ENCODE peak calls at places on chromosomes 11 and 22, in four cellular contexts. B is K562, L is A549, J is GM12878. X is an unnamed sample.

GRCh38 chr11:105910095-105910715 is 111.8 kb downstream of the MSANTD4 start:
- DNase-seq in L (no peak), B (no peak), J (no peak), X (no peak)

GRCh38 chr22:40533712-40534378 is 102.7 kb downstream of the MRTFA start:
- DNase-seq in L (peak), J (peak), B (peak), X (no peak)

GRCh38 chr22:48404801-48405447 is 1422.7 kb downstream of the BRD1 start:
- DNase-seq in J (no peak), L (no peak), B (no peak), X (no peak)

GRCh38 chr11:101866619-101867491 is 48.0 kb upstream of the CEP126 start:
- DNase-seq in J (no peak), L (peak), B (no peak), X (peak)

GRCh38 chr22:30310881-30311771 is 15.6 kb downstream of the TBC1D10A start:
- DNase-seq in J (no peak), L (no peak), B (no peak), X (no peak)

GRCh38 chr22:49777569-49778250 is 50.0 kb downstream of the BRD1 start:
- DNase-seq in B (no peak), L (no peak), J (no peak), X (no peak)

GRCh38 chr11:13674799-13675509 is 6.5 kb downstream of the FAR1 start:
- DNase-seq in L (no peak), J (no peak), B (no peak), X (no peak)

GRCh38 chr11:12690663-12691062 is 16.4 kb downstream of the TEAD1 start:
- DNase-seq in J (no peak), B (no peak), L (no peak), X (no peak)

GRCh38 chr11:92340839-92341238 is 116.2 kb downstream of the FAT3 start:
- DNase-seq in J (no peak), B (peak), L (no peak), X (peak)

GRCh38 chr11:96122601-96123044 is 198.7 kb upstream of the MTMR2 start:
- DNase-seq in B (no peak), L (no peak), J (no peak), X (no peak)

GRCh38 chr11:66259225-66259624 is 9.2 kb upstream of the RAB1B start:
- DNase-seq in B (no peak), J (no peak), L (no peak), X (no peak)

GRCh38 chr11:36689442-36689841 is 91.4 kb upstream of the RAG2 start:
- DNase-seq in J (no peak), B (no peak), L (no peak), X (no peak)

GRCh38 chr11:61599968-61600710 is 19.3 kb upstream of the SYT7 start:
- DNase-seq in J (no peak), B (no peak), L (no peak), X (no peak)

GRCh38 chr11:77212314-77213007 is 84.4 kb downstream of the MYO7A start:
- DNase-seq in L (no peak), B (no peak), J (no peak), X (no peak)

GRCh38 chr11:3165152-3165705 is at the start of gene OSBPL5:
- DNase-seq in L (peak), J (no peak), B (peak), X (no peak)

GRCh38 chr11:45654242-45654641 is 11.2 kb downstream of the CHST1 start:
- DNase-seq in L (no peak), J (no peak), B (no peak), X (no peak)

GRCh38 chr22:23911318-23911980 is 17.3 kb downstream of the MIF start:
- DNase-seq in L (no peak), J (no peak), B (no peak), X (no peak)

GRCh38 chr22:43969021-43969878 is 14.0 kb downstream of the SAMM50 start:
- DNase-seq in L (no peak), J (no peak), B (peak), X (no peak)

GRCh38 chr22:32926600-32926999 is 125.1 kb downstream of the TIMP3 start:
- DNase-seq in L (peak), B (peak), J (no peak), X (peak)

GRCh38 chr11:27328602-27329001 is 34.4 kb downstream of the CCDC34 start:
- DNase-seq in B (no peak), L (no peak), J (no peak), X (peak)

GRCh38 chr11:1807628-1807995 is 27.2 kb upstream of the SYT8 start:
- DNase-seq in L (peak), J (no peak), B (no peak), X (no peak)

GRCh38 chr22:42905702-42906183 is 48.7 kb upstream of the ARFGAP3 start:
- DNase-seq in L (no peak), J (no peak), B (no peak), X (no peak)

GRCh38 chr22:32411829-32412592 is at the start of gene RTCB:
- DNase-seq in J (peak), L (peak), B (peak), X (peak)

GRCh38 chr11:33360642-33361041 is 103.5 kb downstream of the HIPK3 start:
- DNase-seq in B (no peak), J (no peak), L (no peak), X (no peak)

GRCh38 chr11:46521947-46522681 is 71.7 kb downstream of the AMBRA1 start:
- DNase-seq in J (no peak), B (no peak), L (no peak), X (no peak)

GRCh38 chr11:15967966-15968365 is 388.4 kb downstream of the SOX6 start:
- DNase-seq in L (no peak), J (no peak), B (no peak), X (no peak)

GRCh38 chr11:111765320-111765983 is 737 bp downstream of the PPP2R1B start:
- DNase-seq in L (no peak), B (no peak), J (no peak), X (no peak)

GRCh38 chr11:92099183-92099582 is 125.4 kb upstream of the FAT3 start:
- DNase-seq in B (no peak), J (no peak), L (no peak), X (no peak)

GRCh38 chr11:130945945-130946344 is 29.7 kb upstream of the SNX19 start:
- DNase-seq in L (no peak), J (no peak), B (no peak), X (no peak)

GRCh38 chr22:19890502-19891349 is 36.1 kb upstream of the GNB1L start:
- DNase-seq in J (no peak), L (no peak), B (no peak), X (no peak)
- TF ChIP-seq CHD4 in J (no peak), L (no peak), B (no peak), X (no peak)

DNA sequence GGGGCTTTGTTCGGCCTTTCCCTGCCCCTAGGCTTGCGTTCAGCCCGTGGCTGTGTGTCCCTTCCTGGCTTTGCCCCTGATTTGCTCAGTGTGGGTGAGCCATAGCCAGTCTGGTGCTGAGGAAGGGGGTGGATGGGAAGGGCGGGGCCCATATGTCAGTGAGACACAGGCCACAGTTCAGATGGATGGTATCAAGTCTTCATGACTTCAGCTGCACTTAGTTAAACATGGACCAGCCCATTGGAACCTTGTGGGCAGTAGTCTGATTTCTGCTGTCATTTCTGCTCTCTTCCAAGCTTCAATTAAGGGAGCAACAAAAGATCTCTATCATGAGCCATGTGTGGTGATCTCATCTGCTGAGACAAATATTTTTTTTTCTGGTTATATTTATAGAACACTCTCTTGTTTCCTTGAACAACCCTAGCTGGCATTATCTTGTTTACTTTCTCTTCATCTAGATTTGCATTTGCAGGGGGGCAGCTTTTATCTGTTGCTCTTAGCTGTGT is 21.6 kb upstream of the PEX26 start:
- DNase-seq in B (peak), J (no peak), L (no peak), X (peak)
- TF ChIP-seq JUNB in B (no peak), J (no peak), L (no peak), X (no peak)

GRCh38 chr22:37043214-37043827 is 8.2 kb upstream of the KCTD17 start:
- DNase-seq in L (no peak), B (no peak), J (no peak), X (no peak)

GRCh38 chr22:37044634-37045625 is 6.6 kb upstream of the KCTD17 start:
- DNase-seq in J (no peak), B (no peak), L (no peak), X (no peak)

GRCh38 chr22:37046589-37046988 is 5.0 kb upstream of the KCTD17 start:
- DNase-seq in B (no peak), J (no peak), L (no peak), X (no peak)

GRCh38 chr22:37045958-37046357 is 5.6 kb upstream of the KCTD17 start:
- DNase-seq in J (no peak), B (no peak), L (peak), X (no peak)

DNA sequence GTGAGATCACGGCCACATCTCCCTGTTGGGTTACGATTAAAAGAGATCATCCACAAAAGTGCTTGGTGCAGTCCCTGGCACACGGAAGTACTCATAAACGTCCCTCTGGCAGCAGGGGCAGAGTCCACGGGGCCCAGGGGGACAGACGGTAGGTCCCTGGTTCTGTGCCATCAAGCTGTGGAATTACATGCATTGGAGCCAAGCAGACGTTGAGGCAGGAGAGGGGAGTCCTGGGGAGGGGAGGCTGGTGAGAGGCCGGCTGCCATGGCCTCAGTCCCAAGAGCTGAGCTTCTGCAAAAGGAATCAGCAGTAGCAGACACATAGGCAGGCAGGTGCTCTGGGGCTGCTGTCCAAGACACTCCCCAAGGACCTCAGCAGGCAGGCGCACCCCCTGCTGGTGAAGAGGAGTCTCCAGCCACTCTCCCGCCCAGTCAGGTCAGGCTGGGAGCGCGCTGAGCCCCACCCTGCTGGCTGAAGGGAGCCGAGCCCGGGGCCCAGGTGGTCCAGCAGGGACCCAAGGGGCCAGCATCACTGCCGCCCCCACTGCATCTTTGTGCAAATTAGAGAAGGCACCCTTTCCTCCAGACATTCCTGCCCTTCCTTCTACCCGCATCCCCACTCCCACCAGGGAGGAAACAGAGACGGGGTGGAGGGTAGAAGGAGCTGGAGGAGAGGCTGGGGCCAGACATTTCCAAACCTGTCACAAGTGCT is 7.6 kb upstream of the KCTD17 start:
- DNase-seq in B (peak), J (no peak), L (peak), X (peak)
- TF ChIP-seq CHD4 in B (no peak), J (no peak), L (no peak), X (no peak)

DNA sequence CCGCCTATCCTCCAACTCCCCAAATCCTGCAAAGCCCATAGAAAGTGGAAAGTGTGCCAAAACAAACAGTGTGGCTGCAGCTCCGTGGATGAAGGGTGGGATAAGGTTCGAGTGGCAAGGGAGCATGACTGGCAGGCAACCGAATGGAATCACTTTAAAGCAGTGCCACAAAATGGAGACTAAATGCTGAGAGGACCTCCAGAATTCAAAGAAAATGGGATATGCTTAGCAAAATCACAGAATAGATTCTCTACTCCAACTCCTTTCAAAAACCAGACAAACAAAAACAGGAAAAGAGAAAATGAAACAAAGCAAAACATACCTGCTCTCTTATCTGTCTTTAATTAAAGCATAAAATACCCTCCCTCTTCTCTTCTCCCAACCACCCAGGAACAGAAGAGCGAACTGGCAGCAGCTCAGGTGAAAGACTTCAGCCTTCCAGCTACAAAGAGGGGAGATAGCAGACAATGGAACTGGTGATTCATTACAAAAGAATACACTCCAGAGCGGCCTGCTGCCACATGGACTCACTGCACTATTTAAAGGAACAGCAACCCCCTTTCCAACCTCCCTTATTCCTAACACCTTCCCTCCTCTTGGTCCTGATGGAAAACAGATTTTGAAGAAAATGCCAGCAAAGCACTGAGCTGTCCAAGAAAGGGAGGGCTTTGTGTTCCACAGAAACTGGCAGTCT is 118.5 kb downstream of the APOL5 start:
- DNase-seq in B (peak), L (peak), J (no peak), X (peak)
- TF ChIP-seq JUNB in B (no peak), L (no peak), J (no peak), X (no peak)

DNA sequence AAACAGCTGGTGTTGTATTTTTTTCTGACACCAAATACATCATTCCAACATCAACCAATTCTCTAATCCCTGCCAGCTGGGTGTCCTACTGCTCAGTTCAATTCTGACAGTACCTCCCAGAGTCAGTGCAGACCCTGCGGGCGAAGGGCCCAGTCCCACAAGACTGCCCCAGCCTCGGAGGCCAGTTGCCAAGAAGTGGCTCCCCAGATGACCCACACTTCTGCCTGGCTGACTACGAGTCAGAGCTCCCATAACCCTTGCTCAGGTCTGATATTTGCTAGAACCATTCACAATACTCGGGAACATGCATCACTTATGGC is 147.3 kb downstream of the CTTN start:
- DNase-seq in B (no peak), J (no peak), L (no peak), X (no peak)
- TF ChIP-seq CHD4 in B (no peak), J (no peak), L (no peak), X (no peak)

GRCh38 chr11:119062779-119063178 is 4.8 kb upstream of the VPS11 start:
- DNase-seq in L (no peak), J (no peak), B (peak), X (no peak)

GRCh38 chr11:119061256-119061655 is 4.3 kb upstream of the HYOU1 start:
- DNase-seq in J (no peak), B (no peak), L (no peak), X (no peak)

GRCh38 chr11:119066481-119066880 is 1.1 kb upstream of the VPS11 start:
- DNase-seq in L (no peak), J (no peak), B (peak), X (no peak)

GRCh38 chr11:119067371-119068222 is at the start of gene VPS11:
- DNase-seq in L (peak), B (peak), J (peak), X (peak)

GRCh38 chr11:119065369-119065768 is 2.2 kb upstream of the VPS11 start:
- DNase-seq in L (peak), B (peak), J (no peak), X (peak)
- TF ChIP-seq JUNB in L (no peak), B (no peak), J (no peak), X (no peak)

GRCh38 chr11:120612363-120613263 is 101.1 kb downstream of the GRIK4 start:
- DNase-seq in J (peak), L (peak), B (no peak), X (peak)
- TF ChIP-seq CHD4 in J (no peak), L (no peak), B (no peak), X (no peak)

GRCh38 chr11:118437046-118437735 is 899 bp downstream of the KMT2A start:
- DNase-seq in B (peak), L (peak), J (no peak), X (peak)
- TF ChIP-seq JUNB in B (no peak), L (no peak), J (no peak), X (no peak)